ENCODE peak calls at places on chromosomes 5 and 9, in eight cellular contexts. T, V, N, I, D, S, B and E are unnamed samples.

GRCh38 chr5:158303261-158303660 is 444.3 kb upstream of the CLINT1 start:
- DNase-seq in T (no peak), V (no peak), N (no peak), I (no peak), D (no peak), S (no peak), B (no peak), E (no peak)

GRCh38 chr5:169050146-169050571 is 250.8 kb downstream of the SLIT3 start:
- DNase-seq in T (no peak), V (no peak), N (peak; percentile 80), I (no peak), D (no peak), S (no peak), B (peak; percentile 31), E (no peak)

GRCh38 chr9:132069046-132069898 is 10.4 kb downstream of the MED27 start:
- DNase-seq in T (no peak), V (no peak), N (peak; percentile 79), I (peak; percentile 49), D (peak; percentile 5), S (no peak), B (peak; percentile 88), E (no peak)

GRCh38 chr9:95907794-95908193 is 32.3 kb downstream of the ERCC6L2 start:
- DNase-seq in T (no peak), V (no peak), N (no peak), I (no peak), D (no peak), S (no peak), B (no peak), E (peak; percentile 1)

GRCh38 chr9:2163231-2163885 is 148.2 kb downstream of the SMARCA2 start:
- DNase-seq in T (no peak), V (no peak), N (peak; percentile 21), I (no peak), D (no peak), S (no peak), B (no peak), E (peak; percentile 70)

GRCh38 chr9:128027166-128027539 is 40.0 kb downstream of the NAIF1 start:
- DNase-seq in T (no peak), V (no peak), N (peak; percentile 23), I (no peak), D (no peak), S (no peak), B (no peak), E (peak; percentile 14)

GRCh38 chr9:120929392-120929791 is 2.8 kb upstream of the TRAF1 start:
- DNase-seq in T (no peak), V (no peak), N (no peak), I (no peak), D (no peak), S (no peak), B (no peak), E (no peak)

GRCh38 chr5:80191991-80192398 is 63.9 kb downstream of the SERINC5 start:
- DNase-seq in T (no peak), V (peak; percentile 73), N (peak; percentile 21), I (no peak), D (no peak), S (no peak), B (no peak), E (no peak)

GRCh38 chr5:32259033-32259432 is 53.7 kb downstream of the MTMR12 start:
- DNase-seq in T (no peak), V (no peak), N (no peak), I (no peak), D (no peak), S (no peak), B (peak; percentile 59), E (no peak)

GRCh38 chr5:122126177-122126701 is 3.1 kb upstream of the ZNF474 start:
- DNase-seq in T (no peak), V (no peak), N (peak; percentile 88), I (no peak), D (peak; percentile 2), S (no peak), B (peak; percentile 81), E (no peak)

GRCh38 chr9:35108461-35108860 is 5.5 kb upstream of the STOML2 start:
- DNase-seq in T (no peak), V (no peak), N (no peak), I (no peak), D (no peak), S (no peak), B (no peak), E (no peak)

GRCh38 chr9:100083448-100084144 is 15.2 kb downstream of the ERP44 start:
- DNase-seq in T (peak; percentile 26), V (no peak), N (no peak), I (no peak), D (no peak), S (no peak), B (no peak), E (no peak)

GRCh38 chr9:98887918-98888510 is 55.7 kb upstream of the COL15A1 start:
- DNase-seq in T (no peak), V (no peak), N (no peak), I (no peak), D (no peak), S (no peak), B (peak; percentile 69), E (no peak)

GRCh38 chr9:1722404-1722803 is 292.7 kb upstream of the SMARCA2 start:
- DNase-seq in T (no peak), V (no peak), N (no peak), I (no peak), D (no peak), S (no peak), B (no peak), E (no peak)

GRCh38 chr5:170701321-170701720 is 82.2 kb upstream of the GABRP start:
- DNase-seq in T (no peak), V (no peak), N (no peak), I (no peak), D (no peak), S (no peak), B (no peak), E (no peak)

GRCh38 chr5:31811210-31811609 is 172.3 kb downstream of the PDZD2 start:
- DNase-seq in T (no peak), V (no peak), N (peak; percentile 89), I (peak; percentile 70), D (peak; percentile 91), S (no peak), B (peak; percentile 94), E (peak; percentile 59)

GRCh38 chr9:81344366-81344765 is 345.0 kb downstream of the TLE1 start:
- DNase-seq in T (no peak), V (no peak), N (no peak), I (no peak), D (no peak), S (no peak), B (no peak), E (no peak)

GRCh38 chr5:16520806-16521205 is 55.2 kb upstream of the ZNF622 start:
- DNase-seq in T (no peak), V (no peak), N (no peak), I (no peak), D (no peak), S (no peak), B (no peak), E (no peak)

GRCh38 chr9:14485366-14485765 is 171.4 kb upstream of the NFIB start:
- DNase-seq in T (no peak), V (no peak), N (no peak), I (no peak), D (no peak), S (no peak), B (peak; percentile 11), E (no peak)

GRCh38 chr9:108057421-108058136 is 568.0 kb upstream of the KLF4 start:
- DNase-seq in T (no peak), V (no peak), N (peak; percentile 97), I (peak; percentile 67), D (peak; percentile 25), S (no peak), B (peak; percentile 97), E (peak; percentile 63)

GRCh38 chr5:1011741-1012315 is 3.2 kb downstream of the NKD2 start:
- DNase-seq in T (no peak), V (peak; percentile 10), N (no peak), I (no peak), D (no peak), S (no peak), B (no peak), E (no peak)

GRCh38 chr5:134614461-134615085 is 18.1 kb downstream of the SAR1B start:
- DNase-seq in T (no peak), V (no peak), N (peak; percentile 25), I (no peak), D (no peak), S (no peak), B (peak; percentile 19), E (no peak)

GRCh38 chr5:15285901-15286583 is 213.9 kb upstream of the FBXL7 start:
- DNase-seq in T (no peak), V (peak; percentile 28), N (peak; percentile 76), I (peak; percentile 35), D (peak; percentile 13), S (no peak), B (peak; percentile 86), E (peak; percentile 82)

GRCh38 chr5:88659529-88660325 is 223.3 kb downstream of the MEF2C start:
- DNase-seq in T (peak; percentile 46), V (no peak), N (no peak), I (no peak), D (no peak), S (no peak), B (no peak), E (no peak)

GRCh38 chr5:114953559-114953958 is 216.1 kb downstream of the TRIM36 start:
- DNase-seq in T (peak; percentile 22), V (no peak), N (no peak), I (no peak), D (no peak), S (no peak), B (no peak), E (no peak)

GRCh38 chr9:120609636-120610035 is 29.7 kb upstream of the CDK5RAP2 start:
- DNase-seq in T (no peak), V (no peak), N (no peak), I (peak; percentile 14), D (no peak), S (no peak), B (peak; percentile 29), E (no peak)

GRCh38 chr5:502325-503079 is 21.7 kb downstream of the SLC9A3 start:
- DNase-seq in T (no peak), V (no peak), N (no peak), I (no peak), D (no peak), S (no peak), B (no peak), E (peak; percentile 29)

GRCh38 chr9:35958104-35958825 is at the start of gene OR2S2:
- DNase-seq in T (no peak), V (no peak), N (no peak), I (no peak), D (no peak), S (no peak), B (no peak), E (no peak)

GRCh38 chr5:177403194-177403825 is 2.8 kb upstream of the PFN3 start:
- DNase-seq in T (peak; percentile 69), V (no peak), N (no peak), I (peak; percentile 56), D (no peak), S (no peak), B (peak; percentile 37), E (no peak)

GRCh38 chr5:168142402-168142801 is 149.0 kb upstream of the WWC1 start:
- DNase-seq in T (no peak), V (no peak), N (no peak), I (no peak), D (no peak), S (no peak), B (no peak), E (no peak)

GRCh38 chr5:137498301-137498735 is 808 bp downstream of the SPOCK1 start:
- DNase-seq in T (no peak), V (no peak), N (no peak), I (peak; percentile 55), D (no peak), S (no peak), B (peak; percentile 34), E (peak; percentile 14)

GRCh38 chr9:93324191-93324834 is 127.2 kb upstream of the FAM120A start:
- DNase-seq in T (no peak), V (no peak), N (no peak), I (no peak), D (no peak), S (no peak), B (no peak), E (no peak)

GRCh38 chr5:133053463-133053862 is 1.6 kb downstream of the HSPA4 start:
- DNase-seq in T (no peak), V (no peak), N (no peak), I (no peak), D (no peak), S (no peak), B (no peak), E (no peak)

GRCh38 chr5:132469380-132470372 is 20.9 kb downstream of the IRF1 start:
- DNase-seq in T (no peak), V (no peak), N (peak; percentile 57), I (peak; percentile 68), D (no peak), S (no peak), B (peak; percentile 75), E (peak; percentile 41)